ENCODE peak calls at places on chromosomes 16 and 17, in seven cellular contexts. K is stimulated activated CD8-positive, alpha-beta memory T cell treated with anti-CD3 and anti-CD28 coated beads, Interleukin-7, amount 100 ng/mL, for 24 hours; D is WTC11; Y is GM13976; O is stimulated activated CD4-positive, alpha-beta T cell treated with anti-CD3 and anti-CD28 coated beads, Interleukin-12 subunit alpha, Interleukin-12 subunit beta, amount 100 ng/mL, for 4 hours; T is Ammon's horn; W is activated effector memory CD4-positive, alpha-beta T cell treated with anti-CD3 and anti-CD28 coated beads, Interleukin-2, amount 50 U/mL, for 16 hours. V is an unnamed sample.

GRCh38 chr17:19309701-19310100 is 52.8 kb downstream of the B9D1 start:
- DNase-seq in K (no peak), D (no peak), Y (no peak), O (no peak), T (no peak), W (no peak), V (no peak)

GRCh38 chr16:82031116-82032084 is 3.7 kb upstream of the HSD17B2 start:
- DNase-seq in K (no peak), D (no peak), Y (peak), O (no peak), T (peak), W (no peak), V (peak)

GRCh38 chr17:17809527-17810373 is 27.0 kb downstream of the SREBF1 start:
- DNase-seq in K (no peak), D (peak), Y (no peak), O (no peak), T (no peak), W (no peak), V (peak)

GRCh38 chr17:81165246-81166032 is at the start of gene PVALEF:
- DNase-seq in K (no peak), D (peak), Y (no peak), O (no peak), T (peak), W (no peak), V (peak)

GRCh38 chr17:52212851-52213250 is 54.3 kb upstream of the CA10 start:
- DNase-seq in K (no peak), D (no peak), Y (no peak), O (no peak), T (no peak), W (no peak), V (no peak)

GRCh38 chr17:82432017-82432416 is 13.6 kb upstream of the OGFOD3 start:
- DNase-seq in K (no peak), D (no peak), Y (no peak), O (no peak), T (no peak), W (no peak), V (no peak)

GRCh38 chr17:79769596-79770520 is 8.1 kb upstream of the CBX2 start:
- DNase-seq in K (no peak), D (no peak), Y (no peak), O (no peak), T (no peak), W (no peak), V (no peak)

GRCh38 chr17:67982686-67983085 is 13.6 kb downstream of the C17orf58 start:
- DNase-seq in K (no peak), D (no peak), Y (no peak), O (no peak), T (no peak), W (no peak), V (no peak)

GRCh38 chr16:66205287-66206167 is 161.0 kb upstream of the CDH5 start:
- DNase-seq in K (no peak), D (no peak), Y (no peak), O (no peak), T (no peak), W (no peak), V (no peak)

GRCh38 chr17:78307887-78308633 is 51.8 kb downstream of the SOCS3 start:
- DNase-seq in K (no peak), D (peak), Y (no peak), O (no peak), T (no peak), W (no peak), V (no peak)

GRCh38 chr17:39252788-39253460 is 27.2 kb upstream of the STAC2 start:
- DNase-seq in K (no peak), D (no peak), Y (no peak), O (no peak), T (no peak), W (no peak), V (peak)

GRCh38 chr16:81767987-81768592 is 11.0 kb upstream of the PLCG2 start:
- DNase-seq in K (no peak), D (no peak), Y (no peak), O (no peak), T (no peak), W (no peak), V (no peak)

GRCh38 chr17:41492351-41492750 is 2.6 kb upstream of the KRT36 start:
- DNase-seq in K (no peak), D (no peak), Y (no peak), O (no peak), T (peak), W (no peak), V (no peak)

GRCh38 chr16:70694088-70694487 is 8.2 kb upstream of the MTSS2 start:
- DNase-seq in K (no peak), D (peak), Y (no peak), O (no peak), T (no peak), W (no peak), V (no peak)

GRCh38 chr16:57725077-57725953 is 10.3 kb upstream of the KATNB1 start:
- DNase-seq in K (no peak), D (no peak), Y (peak), O (no peak), T (no peak), W (no peak), V (no peak)

GRCh38 chr17:65423346-65424140 is 137.9 kb downstream of the AXIN2 start:
- DNase-seq in K (no peak), D (no peak), Y (no peak), O (no peak), T (no peak), W (no peak), V (no peak)

GRCh38 chr16:74450967-74451760 is 29.9 kb upstream of the CLEC18B start:
- DNase-seq in K (no peak), D (no peak), Y (no peak), O (no peak), T (no peak), W (no peak), V (no peak)

GRCh38 chr16:71424626-71425025 is 17.2 kb downstream of the TLE7 start:
- DNase-seq in K (no peak), D (no peak), Y (no peak), O (no peak), T (no peak), W (peak), V (no peak)

GRCh38 chr17:47686661-47687327 is 7.2 kb upstream of the TBKBP1 start:
- DNase-seq in K (no peak), D (no peak), Y (no peak), O (no peak), T (no peak), W (peak), V (no peak)

GRCh38 chr17:30357476-30357875 is 21.3 kb upstream of the CPD start:
- DNase-seq in K (no peak), D (no peak), Y (no peak), O (no peak), T (no peak), W (no peak), V (no peak)

GRCh38 chr16:50139580-50139979 is 13.5 kb upstream of the TENT4B start:
- DNase-seq in K (no peak), D (no peak), Y (no peak), O (no peak), T (no peak), W (no peak), V (no peak)

V was measured in endothelial cell.